ENCODE peak calls at places on chromosome 4, in eight cellular contexts. C is cardiac muscle cell; U is IMR-90; B is RWPE2; V is mammary epithelial cell; D is naive thymus-derived CD4-positive, alpha-beta T cell; M is endothelial cell of umbilical vein; H is heart right ventricle. I is an unnamed sample.

GRCh38 chr4:53847935-53848334 is 216.5 kb downstream of the CHIC2 start:
- DNase-seq in V (no peak), B (no peak), U (no peak), M (no peak), H (no peak), C (no peak), D (no peak), I (no peak)

GRCh38 chr4:82372874-82373815 is 646 bp downstream of the HNRNPD start:
- DNase-seq in B (peak; percentile 89), U (peak; percentile 57), H (peak; percentile 60), V (peak; percentile 79), C (peak; percentile 78), M (peak; percentile 65), D (peak; percentile 24), I (peak; percentile 87)

GRCh38 chr4:98657531-98658286 is 702 bp downstream of the TSPAN5 start:
- DNase-seq in H (peak; percentile 18), C (peak; percentile 65), M (peak; percentile 83), D (no peak), V (peak; percentile 81), B (peak; percentile 74), U (peak; percentile 69), I (no peak)

GRCh38 chr4:167359711-167360110 is 125.4 kb upstream of the SPOCK3 start:
- DNase-seq in M (no peak), H (no peak), V (no peak), B (no peak), U (no peak), D (no peak), C (no peak), I (no peak)

GRCh38 chr4:176464748-176465147 is 145.0 kb downstream of the SPCS3 start:
- DNase-seq in H (no peak), C (no peak), U (no peak), D (no peak), M (no peak), B (no peak), V (no peak), I (no peak)

GRCh38 chr4:102105983-102106382 is 239.3 kb downstream of the SLC39A8 start:
- DNase-seq in C (no peak), D (no peak), U (no peak), M (no peak), V (no peak), B (no peak), H (no peak), I (no peak)

GRCh38 chr4:65344278-65344825 is 325.9 kb downstream of the EPHA5 start:
- DNase-seq in H (no peak), D (no peak), C (no peak), B (no peak), V (no peak), U (no peak), M (no peak), I (no peak)

GRCh38 chr4:98101988-98102387 is 41.3 kb downstream of the STPG2 start:
- DNase-seq in V (no peak), M (no peak), U (no peak), B (no peak), H (no peak), D (no peak), C (no peak), I (no peak)

GRCh38 chr4:53453385-53453784 is 75.9 kb downstream of the FIP1L1 start:
- DNase-seq in V (no peak), B (no peak), D (no peak), U (peak; percentile 15), M (no peak), C (no peak), H (no peak), I (no peak)

GRCh38 chr4:155745984-155746383 is 12.8 kb upstream of the GUCY1B1 start:
- DNase-seq in B (no peak), D (no peak), V (no peak), U (peak; percentile 82), H (no peak), M (no peak), C (no peak), I (no peak)

GRCh38 chr4:73867783-73868182 is 1.4 kb upstream of the CXCL1 start:
- DNase-seq in H (no peak), V (peak; percentile 89), U (no peak), M (no peak), D (no peak), C (no peak), B (no peak), I (no peak)

GRCh38 chr4:73593631-73594241 is 26.5 kb downstream of the RASSF6 start:
- DNase-seq in B (no peak), C (peak; percentile 43), U (peak; percentile 49), V (no peak), M (peak; percentile 55), D (no peak), H (no peak), I (no peak)

GRCh38 chr4:82489987-82490386 is 59.6 kb downstream of the ENOPH1 start:
- DNase-seq in B (no peak), U (no peak), D (no peak), M (no peak), H (no peak), C (no peak), V (no peak), I (no peak)

GRCh38 chr4:145935253-145936141 is 3.1 kb downstream of the ZNF827 start:
- DNase-seq in C (peak; percentile 75), V (no peak), D (no peak), H (peak; percentile 52), B (no peak), U (no peak), M (peak; percentile 47), I (no peak)

GRCh38 chr4:165873298-165874071 is 448 bp downstream of the TLL1 start:
- DNase-seq in B (no peak), C (peak; percentile 74), M (no peak), V (peak; percentile 56), H (peak; percentile 36), D (no peak), U (no peak), I (no peak)

GRCh38 chr4:185123479-185123878 is 19.6 kb upstream of the SLC25A4 start:
- DNase-seq in C (no peak), V (no peak), U (no peak), D (no peak), M (no peak), H (no peak), B (no peak), I (no peak)

GRCh38 chr4:53498712-53499111 is 92.6 kb downstream of the LNX1 start:
- DNase-seq in V (no peak), B (no peak), M (no peak), C (no peak), H (no peak), D (no peak), U (no peak), I (no peak)

GRCh38 chr4:65983062-65983461 is 312.8 kb upstream of the EPHA5 start:
- DNase-seq in V (no peak), B (no peak), M (no peak), H (no peak), U (no peak), D (no peak), C (no peak), I (no peak)

GRCh38 chr4:153722036-153722435 is 37.8 kb downstream of the RNF175 start:
- DNase-seq in M (no peak), U (no peak), B (no peak), D (no peak), V (no peak), C (no peak), H (no peak), I (no peak)
- H3K36me3 ChIP-seq in M (no peaks in the 10 kb centered on the region), U (no peaks in the 10 kb centered on the region), B (no peaks in the 10 kb centered on the region), D (no peaks in the 10 kb centered on the region), V (no peaks in the 10 kb centered on the region), C (no peaks in the 10 kb centered on the region), H (no peaks in the 10 kb centered on the region), I (no peaks in the 10 kb centered on the region)

DNA sequence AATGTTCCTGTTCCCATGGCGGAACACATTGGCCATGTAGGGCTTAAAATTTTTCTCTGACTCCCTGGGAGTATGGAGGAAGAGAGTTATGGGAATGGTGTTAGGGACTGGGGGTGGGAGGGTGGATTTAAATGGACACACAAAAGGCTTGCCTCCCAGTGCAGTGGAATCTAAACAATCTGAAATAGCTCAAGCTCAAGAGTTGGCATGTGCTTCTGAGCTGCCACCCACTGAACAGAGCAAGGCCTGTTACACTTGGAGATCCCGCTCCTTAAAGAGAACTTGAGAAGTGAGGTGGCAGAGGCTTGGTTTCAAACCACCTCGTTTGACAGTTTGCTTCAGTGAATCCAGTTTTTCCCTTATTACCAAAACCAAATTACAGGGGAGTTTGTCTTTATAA is 188.5 kb downstream of the SOWAHB start:
- DNase-seq in V (no peak), D (no peak), C (peak; percentile 52), M (no peak), H (no peak), U (peak; percentile 45), B (no peak), I (no peak)
- H3K27ac ChIP-seq in V (no peak overlapping the region), D (no peak overlapping the region), C (no peak overlapping the region), M (no peak overlapping the region), H (peak overlapping the region; percentile 20), U (peak overlapping the region; percentile 77), B (no peak overlapping the region), I (peak overlapping the region; percentile 76)

GRCh38 chr4:114601304-114602052 is 2.9 kb downstream of the UGT8 start:
- DNase-seq in M (no peak), C (no peak), H (no peak), D (no peak), B (no peak), U (no peak), V (no peak), I (no peak)
- H3K4me3 ChIP-seq in M (no peak overlapping the region), C (no peak overlapping the region), H (no peak overlapping the region), D (no peak overlapping the region), B (no peak overlapping the region), U (no peak overlapping the region), V (no peak overlapping the region), I (no peak overlapping the region)

GRCh38 chr4:4853921-4854648 is 5.4 kb upstream of the MSX1 start:
- DNase-seq in B (no peak), V (no peak), C (no peak), U (no peak), H (no peak), M (no peak), D (no peak), I (peak; percentile 33)

GRCh38 chr4:4853371-4853823 is 6.1 kb upstream of the MSX1 start:
- DNase-seq in M (no peak), C (no peak), U (no peak), H (no peak), V (no peak), D (no peak), B (peak; percentile 24), I (peak; percentile 62)

GRCh38 chr4:4856071-4857000 is 3.1 kb upstream of the MSX1 start:
- DNase-seq in D (no peak), C (no peak), U (no peak), V (no peak), B (peak; percentile 41), H (no peak), M (peak; percentile 21), I (no peak)

GRCh38 chr4:4855293-4856070 is 4.0 kb upstream of the MSX1 start:
- DNase-seq in B (no peak), C (no peak), D (no peak), H (no peak), V (no peak), U (no peak), M (no peak), I (no peak)

DNA sequence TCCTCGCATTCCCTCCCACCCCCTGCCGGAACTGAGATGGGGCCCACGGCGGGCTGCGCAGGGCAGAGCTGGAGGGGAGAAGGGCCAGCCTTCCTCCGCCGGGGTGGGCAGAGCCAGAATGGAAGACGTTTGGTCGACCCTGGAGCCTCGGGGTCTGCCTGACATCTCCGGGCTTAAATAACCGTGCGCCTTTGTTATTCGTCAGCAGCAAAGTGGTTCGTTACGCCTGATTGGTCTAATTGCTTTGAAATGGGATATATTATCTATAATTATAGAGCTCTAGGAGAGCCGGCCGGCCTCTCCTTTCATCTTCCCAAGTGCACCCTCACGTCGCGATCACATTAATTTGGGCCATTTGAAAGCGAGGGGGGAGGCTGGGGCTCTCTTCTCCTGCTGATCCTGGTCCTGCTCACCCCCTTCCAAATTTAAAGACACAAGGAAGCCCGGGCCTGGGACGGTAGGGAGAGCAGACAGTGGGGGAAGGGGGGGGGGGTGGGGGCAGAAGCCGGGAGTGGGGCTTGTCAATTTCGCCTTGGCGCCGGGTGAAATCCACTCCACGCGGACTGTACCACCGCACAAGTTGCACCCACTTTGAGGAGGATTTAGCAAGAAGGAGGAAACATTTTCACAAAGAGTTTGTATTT is 4.7 kb upstream of the MSX1 start:
- DNase-seq in V (no peak), D (no peak), B (peak; percentile 24), U (no peak), H (no peak), M (no peak), C (no peak), I (peak; percentile 57)
- H3K36me3 ChIP-seq in V (no peaks in the 10 kb centered on the region), D (no peaks in the 10 kb centered on the region), B (no peaks in the 10 kb centered on the region), U (no peaks in the 10 kb centered on the region), H (no peaks in the 10 kb centered on the region), M (no peaks in the 10 kb centered on the region), C (no peaks in the 10 kb centered on the region), I (no peaks in the 10 kb centered on the region)

I was measured in tibial artery.